ENCODE peak calls at places on chromosome 21, in five cellular contexts. K, X, I, Z and V are unnamed samples.

GRCh38 chr21:41923641-41924342 is 30.0 kb downstream of the C2CD2 start:
- DNase-seq in K (no peak), X (no peak), I (peak; percentile 74), Z (no peak), V (peak; percentile 82)

GRCh38 chr21:17467392-17467791 is 45.5 kb upstream of the CXADR start:
- DNase-seq in K (no peak), X (no peak), I (no peak), Z (no peak), V (no peak)

GRCh38 chr21:36846624-36847023 is 119.8 kb downstream of the HLCS start:
- DNase-seq in K (no peak), X (no peak), I (no peak), Z (no peak), V (no peak)

GRCh38 chr21:37172646-37173045 is 94.5 kb downstream of the VPS26C start:
- DNase-seq in K (no peak), X (no peak), I (no peak), Z (no peak), V (no peak)

GRCh38 chr21:29238052-29238966 is 60.4 kb upstream of the BACH1 start:
- DNase-seq in K (no peak), X (no peak), I (no peak), Z (no peak), V (no peak)

GRCh38 chr21:34695434-34695833 is 26.6 kb downstream of the CLIC6 start:
- DNase-seq in K (no peak), X (no peak), I (no peak), Z (no peak), V (no peak)

GRCh38 chr21:45562401-45562800 is 20.2 kb upstream of the SLC19A1 start:
- DNase-seq in K (no peak), X (no peak), I (no peak), Z (no peak), V (no peak)

GRCh38 chr21:25790122-25790951 is 55.6 kb downstream of the GABPA start:
- DNase-seq in K (no peak), X (peak; percentile 28), I (peak; percentile 42), Z (no peak), V (peak; percentile 27)

GRCh38 chr21:45467221-45467779 is 62.3 kb downstream of the COL18A1 start:
- DNase-seq in K (no peak), X (no peak), I (no peak), Z (no peak), V (no peak)

GRCh38 chr21:26756491-26757159 is 88.6 kb downstream of the ADAMTS1 start:
- DNase-seq in K (no peak), X (no peak), I (no peak), Z (no peak), V (no peak)

GRCh38 chr21:38538353-38538752 is 40.1 kb upstream of the ERG start:
- DNase-seq in K (no peak), X (no peak), I (no peak), Z (no peak), V (no peak)

GRCh38 chr21:22609802-22610201 is 1611.6 kb downstream of the NCAM2 start:
- DNase-seq in K (no peak), X (no peak), I (no peak), Z (no peak), V (no peak)

GRCh38 chr21:43602277-43603229 is 56.7 kb downstream of the HSF2BP start:
- DNase-seq in K (no peak), X (no peak), I (no peak), Z (no peak), V (no peak)

GRCh38 chr21:14522689-14523088 is 23.4 kb downstream of the SAMSN1 start:
- DNase-seq in K (no peak), X (no peak), I (no peak), Z (no peak), V (no peak)

GRCh38 chr21:21612446-21612845 is 614.2 kb downstream of the NCAM2 start:
- DNase-seq in K (no peak), X (no peak), I (no peak), Z (no peak), V (peak; percentile 2)

GRCh38 chr21:43311303-43311817 is 115.6 kb downstream of the SIK1 start:
- DNase-seq in K (no peak), X (peak; percentile 60), I (no peak), Z (no peak), V (no peak)

GRCh38 chr21:42223826-42224575 is 5.1 kb downstream of the ABCG1 start:
- DNase-seq in K (no peak), X (no peak), I (peak; percentile 12), Z (no peak), V (no peak)

GRCh38 chr21:29152936-29153335 is 22.5 kb downstream of the MAP3K7CL start:
- DNase-seq in K (no peak), X (no peak), I (no peak), Z (no peak), V (no peak)